ENCODE peak calls at places on chromosomes 1 and 21, in ten cellular contexts. H, B, S, J, I, O, U, K, D and Z are unnamed samples.

GRCh38 chr1:159786465-159786864 is 5.7 kb downstream of the DUSP23 start:
- DNase-seq in D (no peak), O (no peak), K (no peak), B (no peak), I (no peak), U (no peak), J (no peak), H (no peak), S (no peak), Z (no peak)

GRCh38 chr1:59360170-59360569 is 63.3 kb downstream of the FGGY start:
- DNase-seq in D (peak), J (no peak), S (no peak), B (no peak), O (no peak), H (no peak), U (peak), K (no peak), I (peak), Z (no peak)

GRCh38 chr1:45266151-45266801 is 59.9 kb upstream of the ZSWIM5 start:
- DNase-seq in S (peak), D (peak), J (no peak), K (no peak), I (peak), H (no peak), O (peak), B (no peak), U (no peak), Z (no peak)

GRCh38 chr1:77412069-77412793 is 130.4 kb downstream of the AK5 start:
- DNase-seq in B (no peak), S (no peak), K (no peak), I (peak), H (no peak), D (peak), U (peak), O (no peak), J (no peak), Z (no peak)

GRCh38 chr1:109371271-109371739 is 26.4 kb downstream of the SORT1 start:
- DNase-seq in J (no peak), B (no peak), S (no peak), I (no peak), K (no peak), O (no peak), U (no peak), H (no peak), D (peak), Z (no peak)

GRCh38 chr1:234324668-234325225 is 48.5 kb upstream of the COA6 start:
- DNase-seq in U (no peak), O (no peak), J (no peak), D (no peak), I (no peak), H (no peak), B (no peak), K (no peak), S (peak), Z (no peak)

GRCh38 chr1:73100216-73100615 is 817.9 kb upstream of the NEGR1 start:
- DNase-seq in I (no peak), K (no peak), J (no peak), S (no peak), H (no peak), B (no peak), U (no peak), D (no peak), O (no peak), Z (no peak)

GRCh38 chr1:246304468-246305259 is 202.4 kb downstream of the SMYD3 start:
- DNase-seq in D (no peak), I (no peak), U (no peak), B (no peak), K (no peak), O (no peak), S (no peak), H (no peak), J (no peak), Z (no peak)

GRCh38 chr21:32682696-32683474 is 44.9 kb downstream of the SYNJ1 start:
- DNase-seq in I (no peak), S (peak), B (no peak), K (no peak), O (no peak), H (no peak), U (no peak), J (no peak), D (no peak), Z (no peak)

GRCh38 chr1:40014812-40015594 is 25.5 kb upstream of the CAP1 start:
- DNase-seq in O (no peak), D (peak), I (peak), B (no peak), J (no peak), U (peak), S (no peak), H (no peak), K (no peak), Z (no peak)

GRCh38 chr1:184051138-184051484 is 419 bp upstream of the TSEN15 start:
- DNase-seq in S (no peak), J (no peak), O (no peak), B (no peak), D (no peak), U (no peak), I (no peak), K (no peak), H (no peak), Z (no peak)

GRCh38 chr1:94983343-94983742 is 56.4 kb upstream of the CNN3 start:
- DNase-seq in J (no peak), I (peak), S (no peak), U (peak), D (peak), H (no peak), O (no peak), K (no peak), B (no peak), Z (no peak)

GRCh38 chr1:232767381-232768074 is 37.7 kb upstream of the MAP10 start:
- DNase-seq in I (peak), H (no peak), O (no peak), J (no peak), S (peak), U (peak), K (no peak), B (no peak), D (peak), Z (no peak)

GRCh38 chr21:15134711-15135110 is 69.9 kb upstream of the NRIP1 start:
- DNase-seq in D (no peak), B (no peak), H (no peak), I (no peak), U (no peak), S (no peak), K (no peak), J (no peak), O (no peak), Z (no peak)

GRCh38 chr1:3717715-3718601 is 34.3 kb upstream of the CCDC27 start:
- DNase-seq in O (no peak), S (peak), U (no peak), D (no peak), H (no peak), J (no peak), B (no peak), I (no peak), K (no peak), Z (no peak)

GRCh38 chr21:29172282-29172681 is 41.8 kb downstream of the MAP3K7CL start:
- DNase-seq in D (no peak), J (no peak), U (no peak), I (peak), O (no peak), S (no peak), B (no peak), H (no peak), K (no peak), Z (no peak)

GRCh38 chr1:52007228-52008073 is 17.0 kb upstream of the RAB3B start:
- DNase-seq in O (no peak), K (no peak), I (no peak), H (no peak), D (peak), S (no peak), U (no peak), J (no peak), B (no peak), Z (no peak)

GRCh38 chr1:201715351-201715750 is 113.6 kb upstream of the IPO9 start:
- DNase-seq in U (no peak), J (no peak), O (no peak), B (no peak), K (no peak), S (no peak), D (no peak), I (no peak), H (no peak), Z (no peak)

GRCh38 chr1:9371951-9372350 is 79.3 kb downstream of the SPSB1 start:
- DNase-seq in I (no peak), U (no peak), D (no peak), B (no peak), K (no peak), S (no peak), J (no peak), H (no peak), O (no peak), Z (no peak)

GRCh38 chr1:232950197-232950918 is at the start of gene NTPCR:
- DNase-seq in S (peak), U (peak), B (peak), D (peak), K (peak), J (peak), O (peak), I (peak), H (peak), Z (peak)

GRCh38 chr1:118485757-118486156 is 300.7 kb upstream of the SPAG17 start:
- DNase-seq in H (no peak), D (no peak), K (no peak), O (no peak), S (peak), I (no peak), B (no peak), J (no peak), U (no peak), Z (no peak)

GRCh38 chr1:223199094-223199647 is 56.1 kb upstream of the TLR5 start:
- DNase-seq in D (no peak), O (no peak), S (peak), J (no peak), K (no peak), H (no peak), I (no peak), B (no peak), U (no peak), Z (no peak)

GRCh38 chr1:30294508-30294907 is 428.9 kb downstream of the MATN1 start:
- DNase-seq in D (no peak), B (no peak), S (no peak), I (no peak), H (no peak), J (no peak), U (no peak), K (no peak), O (no peak), Z (no peak)

GRCh38 chr21:31612889-31613785 is 46.4 kb upstream of the SOD1 start:
- DNase-seq in B (no peak), K (no peak), J (no peak), H (no peak), U (no peak), O (no peak), S (peak), D (peak), I (no peak), Z (no peak)

GRCh38 chr21:34890724-34891609 is 158.1 kb downstream of the RUNX1 start:
- DNase-seq in H (no peak), S (peak), K (no peak), D (no peak), J (peak), I (peak), U (no peak), B (no peak), O (no peak), Z (no peak)

GRCh38 chr1:19463204-19463803 is 22.0 kb downstream of the CAPZB start:
- DNase-seq in K (peak), H (no peak), I (no peak), S (no peak), B (no peak), U (no peak), O (no peak), D (no peak), J (peak), Z (peak)

GRCh38 chr21:32172106-32172505 is 106.7 kb downstream of the MIS18A start:
- DNase-seq in U (no peak), D (no peak), K (no peak), B (no peak), S (no peak), I (no peak), H (no peak), J (no peak), O (no peak), Z (no peak)

GRCh38 chr1:217039926-217040325 is 316.7 kb upstream of the ESRRG start:
- DNase-seq in I (no peak), K (no peak), H (no peak), U (no peak), S (no peak), D (no peak), J (no peak), B (no peak), O (no peak), Z (no peak)

GRCh38 chr1:35894183-35894582 is 11.2 kb downstream of the AGO1 start:
- DNase-seq in U (no peak), B (no peak), K (no peak), S (no peak), O (peak), J (no peak), D (peak), H (peak), I (peak), Z (no peak)

GRCh38 chr1:11340248-11340632 is 67.2 kb downstream of the UBIAD1 start:
- DNase-seq in B (no peak), O (no peak), S (no peak), H (no peak), J (no peak), K (no peak), D (no peak), I (no peak), U (no peak), Z (no peak)

GRCh38 chr1:10510520-10511493 is 36.1 kb downstream of the PEX14 start:
- DNase-seq in K (peak), J (peak), O (peak), H (no peak), S (no peak), D (peak), I (peak), B (peak), U (peak), Z (peak)

GRCh38 chr1:228209657-228210056 is 1.8 kb downstream of the OBSCN start:
- DNase-seq in D (no peak), K (no peak), U (no peak), I (no peak), J (no peak), O (no peak), B (no peak), S (no peak), H (no peak), Z (no peak)

GRCh38 chr21:42705346-42705745 is 51.9 kb downstream of the PDE9A start:
- DNase-seq in I (no peak), U (no peak), J (no peak), S (peak), B (no peak), D (no peak), K (no peak), O (no peak), H (no peak), Z (no peak)

GRCh38 chr1:184684285-184685077 is 70.2 kb downstream of the EDEM3 start:
- DNase-seq in O (no peak), D (peak), K (no peak), U (no peak), H (no peak), S (no peak), B (no peak), J (no peak), I (no peak), Z (no peak)

GRCh38 chr1:68916227-68916853 is 419.5 kb upstream of the DEPDC1 start:
- DNase-seq in D (peak), I (no peak), H (no peak), O (no peak), J (no peak), U (no peak), K (no peak), B (no peak), S (peak), Z (no peak)

GRCh38 chr1:64669098-64669675 is 75.7 kb upstream of the RAVER2 start:
- DNase-seq in S (no peak), D (no peak), O (no peak), U (no peak), B (no peak), J (no peak), I (no peak), H (no peak), K (no peak), Z (no peak)

GRCh38 chr1:206796984-206797402 is 24.7 kb upstream of the IL10 start:
- DNase-seq in H (no peak), J (no peak), B (no peak), U (no peak), K (no peak), S (no peak), D (no peak), I (no peak), O (no peak), Z (no peak)

GRCh38 chr1:230891413-230891812 is 23.1 kb upstream of the C1orf198 start:
- DNase-seq in U (no peak), O (no peak), J (no peak), H (no peak), I (no peak), D (no peak), B (no peak), S (no peak), K (no peak), Z (no peak)